ENCODE peak calls at places on chromosomes 13 and 19, in seven cellular contexts. One of them, this sample, is unnamed. For H3K9me3, the result is how much of the 10 kb centered on the place peaks cover.

GRCh38 chr19:50534478-50534877 is 20.8 kb upstream of the ASPDH start:
- DNase-seq in CD8-positive, alpha-beta T cell: no peak
- DNase-seq in A549: no peak
- DNase-seq in Peyer's patch: no peak
- DNase-seq in colonic mucosa: no peak
- DNase-seq in aorta: no peak
- DNase-seq in AG04450: no peak
- DNase-seq in this sample: no peak

GRCh38 chr13:35512271-35512920 is 35.9 kb upstream of the MAB21L1 start:
- DNase-seq in AG04450: peak
- DNase-seq in colonic mucosa: no peak
- DNase-seq in A549: no peak
- DNase-seq in Peyer's patch: no peak
- DNase-seq in CD8-positive, alpha-beta T cell: no peak
- DNase-seq in aorta: no peak
- DNase-seq in this sample: no peak

GRCh38 chr13:21674271-21675009 is 3.6 kb downstream of the FGF9 start:
- DNase-seq in aorta: no peak
- DNase-seq in AG04450: no peak
- DNase-seq in Peyer's patch: peak
- DNase-seq in A549: no peak
- DNase-seq in colonic mucosa: peak
- DNase-seq in CD8-positive, alpha-beta T cell: no peak
- DNase-seq in this sample: peak

GRCh38 chr19:49786432-49786831 is 19.6 kb downstream of the AP2A1 start:
- DNase-seq in CD8-positive, alpha-beta T cell: no peak
- DNase-seq in A549: peak
- DNase-seq in AG04450: no peak
- DNase-seq in aorta: no peak
- DNase-seq in colonic mucosa: no peak
- DNase-seq in Peyer's patch: no peak
- DNase-seq in this sample: no peak

GRCh38 chr19:44723952-44724319 is 24.6 kb upstream of the BCL3 start:
- DNase-seq in A549: peak
- DNase-seq in Peyer's patch: peak
- DNase-seq in AG04450: peak
- DNase-seq in colonic mucosa: peak
- DNase-seq in CD8-positive, alpha-beta T cell: peak
- DNase-seq in aorta: peak
- DNase-seq in this sample: peak

GRCh38 chr13:40502236-40502635 is 164.2 kb downstream of the FOXO1 start:
- DNase-seq in colonic mucosa: no peak
- DNase-seq in Peyer's patch: no peak
- DNase-seq in A549: no peak
- DNase-seq in AG04450: no peak
- DNase-seq in CD8-positive, alpha-beta T cell: no peak
- DNase-seq in aorta: no peak
- DNase-seq in this sample: no peak

GRCh38 chr19:38506723-38507550 is 73.4 kb downstream of the RYR1 start:
- DNase-seq in colonic mucosa: peak
- DNase-seq in A549: peak
- DNase-seq in aorta: peak
- DNase-seq in CD8-positive, alpha-beta T cell: peak
- DNase-seq in Peyer's patch: peak
- DNase-seq in AG04450: no peak
- DNase-seq in this sample: peak

GRCh38 chr13:26442541-26442940 is 114.9 kb upstream of the WASF3 start:
- DNase-seq in aorta: no peak
- DNase-seq in Peyer's patch: no peak
- DNase-seq in colonic mucosa: no peak
- DNase-seq in AG04450: peak
- DNase-seq in CD8-positive, alpha-beta T cell: no peak
- DNase-seq in A549: no peak
- DNase-seq in this sample: no peak

GRCh38 chr19:44848036-44848804 is 2.1 kb downstream of the NECTIN2 start:
- DNase-seq in aorta: peak
- DNase-seq in Peyer's patch: no peak
- DNase-seq in AG04450: no peak
- DNase-seq in CD8-positive, alpha-beta T cell: no peak
- DNase-seq in A549: no peak
- DNase-seq in colonic mucosa: peak
- DNase-seq in this sample: no peak

GRCh38 chr13:90485441-90485840 is 862.0 kb upstream of the MIR17HG start:
- DNase-seq in colonic mucosa: no peak
- DNase-seq in CD8-positive, alpha-beta T cell: no peak
- DNase-seq in aorta: no peak
- DNase-seq in AG04450: no peak
- DNase-seq in A549: peak
- DNase-seq in Peyer's patch: no peak
- DNase-seq in this sample: no peak

GRCh38 chr13:46893820-46894533 is 2.9 kb downstream of the HTR2A start:
- DNase-seq in aorta: peak
- DNase-seq in CD8-positive, alpha-beta T cell: peak
- DNase-seq in A549: peak
- DNase-seq in AG04450: no peak
- DNase-seq in colonic mucosa: peak
- DNase-seq in Peyer's patch: peak
- DNase-seq in this sample: peak

GRCh38 chr19:53865918-53866696 is 1.6 kb upstream of the MYADM start:
- DNase-seq in aorta: peak
- DNase-seq in AG04450: no peak
- DNase-seq in CD8-positive, alpha-beta T cell: peak
- DNase-seq in colonic mucosa: peak
- DNase-seq in A549: peak
- DNase-seq in Peyer's patch: peak
- DNase-seq in this sample: peak

GRCh38 chr13:46850214-46850613 is 46.6 kb downstream of the HTR2A start:
- DNase-seq in CD8-positive, alpha-beta T cell: no peak
- DNase-seq in colonic mucosa: no peak
- DNase-seq in AG04450: no peak
- DNase-seq in A549: no peak
- DNase-seq in aorta: no peak
- DNase-seq in Peyer's patch: no peak
- DNase-seq in this sample: no peak

GRCh38 chr19:44752816-44753618 is 4.5 kb downstream of the BCL3 start:
- DNase-seq in colonic mucosa: peak
- DNase-seq in CD8-positive, alpha-beta T cell: peak
- DNase-seq in Peyer's patch: peak
- DNase-seq in aorta: peak
- DNase-seq in AG04450: peak
- DNase-seq in A549: peak
- DNase-seq in this sample: peak

GRCh38 chr19:3868770-3869456 is at the start of gene ZFR2:
- DNase-seq in A549: peak
- DNase-seq in CD8-positive, alpha-beta T cell: no peak
- DNase-seq in colonic mucosa: no peak
- DNase-seq in AG04450: no peak
- DNase-seq in Peyer's patch: no peak
- DNase-seq in aorta: no peak
- DNase-seq in this sample: no peak

GRCh38 chr13:21458457-21458815 is 667 bp downstream of the ZDHHC20 start:
- DNase-seq in aorta: no peak
- DNase-seq in colonic mucosa: peak
- DNase-seq in AG04450: no peak
- DNase-seq in A549: peak
- DNase-seq in Peyer's patch: peak
- DNase-seq in CD8-positive, alpha-beta T cell: no peak
- DNase-seq in this sample: peak

GRCh38 chr19:21335721-21336120 is 6.5 kb upstream of the ZNF708 start:
- DNase-seq in AG04450: no peak
- DNase-seq in colonic mucosa: no peak
- DNase-seq in Peyer's patch: no peak
- DNase-seq in aorta: no peak
- DNase-seq in A549: no peak
- DNase-seq in CD8-positive, alpha-beta T cell: no peak
- DNase-seq in this sample: no peak

GRCh38 chr19:15315101-15315500 is 17.2 kb downstream of the BRD4 start:
- DNase-seq in Peyer's patch: no peak
- DNase-seq in CD8-positive, alpha-beta T cell: no peak
- DNase-seq in A549: no peak
- DNase-seq in aorta: no peak
- DNase-seq in colonic mucosa: no peak
- DNase-seq in AG04450: no peak
- DNase-seq in this sample: no peak

GRCh38 chr19:18160441-18160791 is 7.5 kb downstream of the PIK3R2 start:
- DNase-seq in A549: no peak
- DNase-seq in AG04450: no peak
- DNase-seq in aorta: no peak
- DNase-seq in colonic mucosa: no peak
- DNase-seq in Peyer's patch: no peak
- DNase-seq in CD8-positive, alpha-beta T cell: no peak
- DNase-seq in this sample: no peak

GRCh38 chr19:57437931-57438330 is 2.8 kb downstream of the ZNF749 start:
- DNase-seq in A549: no peak
- DNase-seq in Peyer's patch: no peak
- DNase-seq in colonic mucosa: no peak
- DNase-seq in CD8-positive, alpha-beta T cell: no peak
- DNase-seq in aorta: no peak
- DNase-seq in AG04450: no peak
- DNase-seq in this sample: no peak

GRCh38 chr19:57443121-57443696 is 8.1 kb downstream of the ZNF749 start:
- DNase-seq in Peyer's patch: no peak
- DNase-seq in CD8-positive, alpha-beta T cell: no peak
- DNase-seq in A549: peak
- DNase-seq in colonic mucosa: no peak
- DNase-seq in AG04450: no peak
- DNase-seq in aorta: no peak
- DNase-seq in this sample: no peak

GRCh38 chr19:57436392-57436791 is 1.3 kb downstream of the ZNF749 start:
- DNase-seq in colonic mucosa: no peak
- DNase-seq in AG04450: no peak
- DNase-seq in A549: no peak
- DNase-seq in aorta: no peak
- DNase-seq in CD8-positive, alpha-beta T cell: no peak
- DNase-seq in Peyer's patch: no peak
- DNase-seq in this sample: no peak

GRCh38 chr19:57438925-57439324 is 3.8 kb downstream of the ZNF749 start:
- DNase-seq in aorta: no peak
- DNase-seq in CD8-positive, alpha-beta T cell: no peak
- DNase-seq in colonic mucosa: no peak
- DNase-seq in AG04450: no peak
- DNase-seq in A549: no peak
- DNase-seq in Peyer's patch: no peak
- DNase-seq in this sample: no peak

GRCh38 chr19:57441979-57442752 is 7.0 kb downstream of the ZNF749 start:
- DNase-seq in Peyer's patch: no peak
- DNase-seq in A549: no peak
- DNase-seq in colonic mucosa: no peak
- DNase-seq in CD8-positive, alpha-beta T cell: no peak
- DNase-seq in aorta: no peak
- DNase-seq in AG04450: no peak
- DNase-seq in this sample: no peak
- H3K9me3 ChIP-seq in Peyer's patch: under half
- H3K9me3 ChIP-seq in A549: half or more
- H3K9me3 ChIP-seq in colonic mucosa: under half
- H3K9me3 ChIP-seq in CD8-positive, alpha-beta T cell: under half
- H3K9me3 ChIP-seq in aorta: under half
- H3K9me3 ChIP-seq in AG04450: half or more
- H3K9me3 ChIP-seq in this sample: under half

GRCh38 chr19:31629936-31630335 is 280.7 kb upstream of the TSHZ3 start:
- DNase-seq in Peyer's patch: no peak
- DNase-seq in CD8-positive, alpha-beta T cell: no peak
- DNase-seq in aorta: no peak
- DNase-seq in AG04450: no peak
- DNase-seq in A549: no peak
- DNase-seq in colonic mucosa: no peak
- DNase-seq in this sample: no peak

GRCh38 chr19:31625056-31625455 is 275.8 kb upstream of the TSHZ3 start:
- DNase-seq in AG04450: no peak
- DNase-seq in colonic mucosa: no peak
- DNase-seq in A549: no peak
- DNase-seq in CD8-positive, alpha-beta T cell: no peak
- DNase-seq in aorta: no peak
- DNase-seq in Peyer's patch: no peak
- DNase-seq in this sample: no peak

GRCh38 chr19:31626941-31627340 is 277.7 kb upstream of the TSHZ3 start:
- DNase-seq in A549: no peak
- DNase-seq in AG04450: no peak
- DNase-seq in CD8-positive, alpha-beta T cell: no peak
- DNase-seq in Peyer's patch: no peak
- DNase-seq in colonic mucosa: no peak
- DNase-seq in aorta: no peak
- DNase-seq in this sample: no peak

GRCh38 chr19:31625575-31625974 is 276.3 kb upstream of the TSHZ3 start:
- DNase-seq in Peyer's patch: no peak
- DNase-seq in AG04450: no peak
- DNase-seq in A549: no peak
- DNase-seq in CD8-positive, alpha-beta T cell: no peak
- DNase-seq in aorta: no peak
- DNase-seq in colonic mucosa: no peak
- DNase-seq in this sample: no peak

DNA sequence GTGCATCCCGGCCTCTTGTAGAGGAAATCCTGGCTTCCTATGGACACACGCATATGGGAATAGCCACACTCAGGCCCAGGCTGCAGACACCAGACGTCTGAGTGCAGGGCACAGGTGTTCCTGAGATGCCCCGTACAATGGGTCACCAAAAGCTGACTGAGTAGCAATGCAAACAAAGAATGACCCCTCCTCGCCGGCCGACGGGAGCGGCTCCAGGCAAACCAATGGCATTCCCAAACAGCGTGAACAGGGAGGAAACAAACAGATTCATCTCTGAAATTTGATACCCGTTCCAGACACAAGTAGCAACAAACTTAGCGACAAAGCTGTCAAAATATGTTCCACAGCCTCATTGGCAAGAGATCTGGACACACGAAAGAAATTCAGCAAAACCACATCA is 278.6 kb upstream of the TSHZ3 start:
- DNase-seq in Peyer's patch: no peak
- DNase-seq in CD8-positive, alpha-beta T cell: no peak
- DNase-seq in colonic mucosa: no peak
- DNase-seq in AG04450: no peak
- DNase-seq in A549: no peak
- DNase-seq in aorta: no peak
- DNase-seq in this sample: no peak
- H3K9me3 ChIP-seq in Peyer's patch: under half
- H3K9me3 ChIP-seq in CD8-positive, alpha-beta T cell: under half
- H3K9me3 ChIP-seq in colonic mucosa: under half
- H3K9me3 ChIP-seq in AG04450: under half
- H3K9me3 ChIP-seq in A549: under half
- H3K9me3 ChIP-seq in aorta: under half
- H3K9me3 ChIP-seq in this sample: under half

GRCh38 chr19:12464769-12465725 is 19.6 kb downstream of the ZNF709 start:
- DNase-seq in colonic mucosa: no peak
- DNase-seq in aorta: no peak
- DNase-seq in Peyer's patch: no peak
- DNase-seq in CD8-positive, alpha-beta T cell: no peak
- DNase-seq in A549: no peak
- DNase-seq in AG04450: no peak
- DNase-seq in this sample: no peak
- H3K9me3 ChIP-seq in colonic mucosa: under half
- H3K9me3 ChIP-seq in aorta: under half
- H3K9me3 ChIP-seq in Peyer's patch: under half
- H3K9me3 ChIP-seq in CD8-positive, alpha-beta T cell: under half
- H3K9me3 ChIP-seq in A549: under half
- H3K9me3 ChIP-seq in AG04450: under half
- H3K9me3 ChIP-seq in this sample: under half

GRCh38 chr19:22918221-22918620 is 84.8 kb downstream of the ZNF728 start:
- DNase-seq in AG04450: no peak
- DNase-seq in A549: no peak
- DNase-seq in aorta: no peak
- DNase-seq in Peyer's patch: no peak
- DNase-seq in colonic mucosa: no peak
- DNase-seq in CD8-positive, alpha-beta T cell: no peak
- DNase-seq in this sample: no peak
- H3K9me3 ChIP-seq in AG04450: under half
- H3K9me3 ChIP-seq in A549: under half
- H3K9me3 ChIP-seq in aorta: under half
- H3K9me3 ChIP-seq in Peyer's patch: under half
- H3K9me3 ChIP-seq in colonic mucosa: under half
- H3K9me3 ChIP-seq in CD8-positive, alpha-beta T cell: under half
- H3K9me3 ChIP-seq in this sample: under half

GRCh38 chr13:57017357-57017756 is 123.4 kb upstream of the PRR20A start:
- DNase-seq in CD8-positive, alpha-beta T cell: no peak
- DNase-seq in aorta: no peak
- DNase-seq in colonic mucosa: no peak
- DNase-seq in A549: no peak
- DNase-seq in AG04450: no peak
- DNase-seq in Peyer's patch: no peak
- DNase-seq in this sample: no peak
- H3K9me3 ChIP-seq in CD8-positive, alpha-beta T cell: under half
- H3K9me3 ChIP-seq in aorta: under half
- H3K9me3 ChIP-seq in colonic mucosa: under half
- H3K9me3 ChIP-seq in A549: under half
- H3K9me3 ChIP-seq in AG04450: under half
- H3K9me3 ChIP-seq in Peyer's patch: under half
- H3K9me3 ChIP-seq in this sample: under half